ENCODE peak calls at places on chromosomes 3 and 15, in ten cellular contexts. One of them, this sample, is unnamed.

GRCh38 chr3:184560992-184561328 is 625 bp upstream of the EPHB3 start:
- DNase-seq in CD8-positive, alpha-beta memory T cell: no peak
- DNase-seq in mesenchymal stem cell: no peak
- DNase-seq in SK-N-SH: no peak
- DNase-seq in colonic mucosa: no peak
- DNase-seq in endodermal cell: no peak
- DNase-seq in esophagus squamous epithelium: no peak
- DNase-seq in right cardiac atrium: no peak
- DNase-seq in IMR-90: no peak
- DNase-seq in cardiac muscle cell: no peak
- DNase-seq in this sample: no peak

GRCh38 chr15:58070801-58071418 is 5.4 kb upstream of the ALDH1A2 start:
- DNase-seq in mesenchymal stem cell: peak; percentile 47
- DNase-seq in right cardiac atrium: peak; percentile 79
- DNase-seq in cardiac muscle cell: peak; percentile 63
- DNase-seq in CD8-positive, alpha-beta memory T cell: no peak
- DNase-seq in colonic mucosa: peak; percentile 61
- DNase-seq in SK-N-SH: peak; percentile 38
- DNase-seq in IMR-90: peak; percentile 43
- DNase-seq in esophagus squamous epithelium: no peak
- DNase-seq in endodermal cell: peak; percentile 84
- DNase-seq in this sample: peak; percentile 56

GRCh38 chr3:140863481-140864084 is 78.1 kb upstream of the SLC25A36 start:
- DNase-seq in cardiac muscle cell: peak; percentile 78
- DNase-seq in CD8-positive, alpha-beta memory T cell: no peak
- DNase-seq in SK-N-SH: peak; percentile 45
- DNase-seq in IMR-90: peak; percentile 39
- DNase-seq in esophagus squamous epithelium: no peak
- DNase-seq in endodermal cell: peak; percentile 84
- DNase-seq in colonic mucosa: peak; percentile 69
- DNase-seq in right cardiac atrium: peak; percentile 55
- DNase-seq in mesenchymal stem cell: peak; percentile 55
- DNase-seq in this sample: peak; percentile 20

GRCh38 chr3:76122007-76122406 is 336.7 kb upstream of the ZNF717 start:
- DNase-seq in mesenchymal stem cell: peak; percentile 37
- DNase-seq in endodermal cell: no peak
- DNase-seq in SK-N-SH: no peak
- DNase-seq in cardiac muscle cell: no peak
- DNase-seq in esophagus squamous epithelium: no peak
- DNase-seq in colonic mucosa: no peak
- DNase-seq in CD8-positive, alpha-beta memory T cell: no peak
- DNase-seq in IMR-90: peak; percentile 61
- DNase-seq in right cardiac atrium: no peak
- DNase-seq in this sample: no peak

GRCh38 chr3:118772036-118773030 is 262.3 kb downstream of the IGSF11 start:
- DNase-seq in colonic mucosa: no peak
- DNase-seq in mesenchymal stem cell: peak; percentile 5
- DNase-seq in CD8-positive, alpha-beta memory T cell: no peak
- DNase-seq in endodermal cell: peak; percentile 67
- DNase-seq in esophagus squamous epithelium: no peak
- DNase-seq in SK-N-SH: no peak
- DNase-seq in IMR-90: no peak
- DNase-seq in right cardiac atrium: no peak
- DNase-seq in cardiac muscle cell: no peak
- DNase-seq in this sample: no peak

GRCh38 chr15:99202176-99202552 is 47.2 kb downstream of the TTC23 start:
- DNase-seq in CD8-positive, alpha-beta memory T cell: no peak
- DNase-seq in mesenchymal stem cell: no peak
- DNase-seq in cardiac muscle cell: no peak
- DNase-seq in endodermal cell: no peak
- DNase-seq in colonic mucosa: no peak
- DNase-seq in right cardiac atrium: no peak
- DNase-seq in esophagus squamous epithelium: no peak
- DNase-seq in SK-N-SH: no peak
- DNase-seq in IMR-90: no peak
- DNase-seq in this sample: no peak

GRCh38 chr15:89662893-89663673 is 7.8 kb upstream of the KIF7 start:
- DNase-seq in esophagus squamous epithelium: no peak
- DNase-seq in cardiac muscle cell: no peak
- DNase-seq in SK-N-SH: no peak
- DNase-seq in IMR-90: peak; percentile 92
- DNase-seq in CD8-positive, alpha-beta memory T cell: no peak
- DNase-seq in right cardiac atrium: peak; percentile 94
- DNase-seq in mesenchymal stem cell: peak; percentile 87
- DNase-seq in endodermal cell: peak; percentile 73
- DNase-seq in colonic mucosa: peak; percentile 83
- DNase-seq in this sample: no peak

GRCh38 chr3:169145551-169145950 is 518.0 kb downstream of the MECOM start:
- DNase-seq in mesenchymal stem cell: peak; percentile 3
- DNase-seq in colonic mucosa: no peak
- DNase-seq in CD8-positive, alpha-beta memory T cell: no peak
- DNase-seq in right cardiac atrium: no peak
- DNase-seq in endodermal cell: no peak
- DNase-seq in IMR-90: no peak
- DNase-seq in SK-N-SH: no peak
- DNase-seq in esophagus squamous epithelium: no peak
- DNase-seq in cardiac muscle cell: no peak
- DNase-seq in this sample: no peak

GRCh38 chr15:92693922-92694331 is 38.4 kb upstream of the FAM174B start:
- DNase-seq in colonic mucosa: no peak
- DNase-seq in cardiac muscle cell: peak; percentile 64
- DNase-seq in right cardiac atrium: no peak
- DNase-seq in SK-N-SH: peak; percentile 55
- DNase-seq in esophagus squamous epithelium: no peak
- DNase-seq in mesenchymal stem cell: peak; percentile 32
- DNase-seq in CD8-positive, alpha-beta memory T cell: no peak
- DNase-seq in IMR-90: peak; percentile 3
- DNase-seq in endodermal cell: peak; percentile 90
- DNase-seq in this sample: no peak

GRCh38 chr15:40941078-40941527 is 12.0 kb downstream of the DLL4 start:
- DNase-seq in SK-N-SH: no peak
- DNase-seq in endodermal cell: no peak
- DNase-seq in cardiac muscle cell: no peak
- DNase-seq in IMR-90: no peak
- DNase-seq in colonic mucosa: no peak
- DNase-seq in esophagus squamous epithelium: no peak
- DNase-seq in mesenchymal stem cell: no peak
- DNase-seq in right cardiac atrium: no peak
- DNase-seq in CD8-positive, alpha-beta memory T cell: no peak
- DNase-seq in this sample: no peak

GRCh38 chr3:94416768-94417167 is 353.9 kb downstream of the NSUN3 start:
- DNase-seq in SK-N-SH: no peak
- DNase-seq in esophagus squamous epithelium: no peak
- DNase-seq in colonic mucosa: no peak
- DNase-seq in mesenchymal stem cell: no peak
- DNase-seq in cardiac muscle cell: no peak
- DNase-seq in right cardiac atrium: no peak
- DNase-seq in IMR-90: peak; percentile 56
- DNase-seq in endodermal cell: no peak
- DNase-seq in CD8-positive, alpha-beta memory T cell: no peak
- DNase-seq in this sample: no peak

DNA sequence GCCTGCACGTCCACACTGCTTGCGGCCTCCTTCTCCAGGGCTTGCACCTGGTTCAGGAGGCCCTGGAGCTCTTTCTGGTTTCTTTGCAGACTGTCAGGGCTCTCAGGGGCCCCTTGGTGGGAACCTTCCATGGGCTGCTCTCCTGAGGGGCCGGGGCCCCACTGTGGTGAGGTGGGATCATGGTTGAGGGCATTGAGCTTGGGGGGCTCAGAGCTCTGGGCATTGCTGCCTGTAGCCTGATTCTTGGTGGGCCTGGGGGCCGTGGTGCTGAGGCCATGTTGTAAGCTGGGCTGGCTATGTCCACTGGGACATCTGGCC is 7.5 kb downstream of the XIRP1 start:
- DNase-seq in IMR-90: no peak
- DNase-seq in endodermal cell: no peak
- DNase-seq in cardiac muscle cell: no peak
- DNase-seq in esophagus squamous epithelium: no peak
- DNase-seq in right cardiac atrium: no peak
- DNase-seq in colonic mucosa: no peak
- DNase-seq in mesenchymal stem cell: no peak
- DNase-seq in SK-N-SH: no peak
- DNase-seq in CD8-positive, alpha-beta memory T cell: no peak
- DNase-seq in this sample: no peak
- H3K4me1 ChIP-seq in IMR-90: peaks cover 5% of the 10 kb centered on the region
- H3K4me1 ChIP-seq in endodermal cell: no peaks in the 10 kb centered on the region
- H3K4me1 ChIP-seq in cardiac muscle cell: peaks cover 6% of the 10 kb centered on the region
- H3K4me1 ChIP-seq in esophagus squamous epithelium: peaks cover 61% of the 10 kb centered on the region
- H3K4me1 ChIP-seq in right cardiac atrium: peaks cover 10% of the 10 kb centered on the region
- H3K4me1 ChIP-seq in colonic mucosa: peaks cover 5% of the 10 kb centered on the region
- H3K4me1 ChIP-seq in mesenchymal stem cell: peaks cover 7% of the 10 kb centered on the region
- H3K4me1 ChIP-seq in SK-N-SH: no peaks in the 10 kb centered on the region
- H3K4me1 ChIP-seq in CD8-positive, alpha-beta memory T cell: peaks cover 12% of the 10 kb centered on the region
- H3K4me1 ChIP-seq in this sample: no peaks in the 10 kb centered on the region

DNA sequence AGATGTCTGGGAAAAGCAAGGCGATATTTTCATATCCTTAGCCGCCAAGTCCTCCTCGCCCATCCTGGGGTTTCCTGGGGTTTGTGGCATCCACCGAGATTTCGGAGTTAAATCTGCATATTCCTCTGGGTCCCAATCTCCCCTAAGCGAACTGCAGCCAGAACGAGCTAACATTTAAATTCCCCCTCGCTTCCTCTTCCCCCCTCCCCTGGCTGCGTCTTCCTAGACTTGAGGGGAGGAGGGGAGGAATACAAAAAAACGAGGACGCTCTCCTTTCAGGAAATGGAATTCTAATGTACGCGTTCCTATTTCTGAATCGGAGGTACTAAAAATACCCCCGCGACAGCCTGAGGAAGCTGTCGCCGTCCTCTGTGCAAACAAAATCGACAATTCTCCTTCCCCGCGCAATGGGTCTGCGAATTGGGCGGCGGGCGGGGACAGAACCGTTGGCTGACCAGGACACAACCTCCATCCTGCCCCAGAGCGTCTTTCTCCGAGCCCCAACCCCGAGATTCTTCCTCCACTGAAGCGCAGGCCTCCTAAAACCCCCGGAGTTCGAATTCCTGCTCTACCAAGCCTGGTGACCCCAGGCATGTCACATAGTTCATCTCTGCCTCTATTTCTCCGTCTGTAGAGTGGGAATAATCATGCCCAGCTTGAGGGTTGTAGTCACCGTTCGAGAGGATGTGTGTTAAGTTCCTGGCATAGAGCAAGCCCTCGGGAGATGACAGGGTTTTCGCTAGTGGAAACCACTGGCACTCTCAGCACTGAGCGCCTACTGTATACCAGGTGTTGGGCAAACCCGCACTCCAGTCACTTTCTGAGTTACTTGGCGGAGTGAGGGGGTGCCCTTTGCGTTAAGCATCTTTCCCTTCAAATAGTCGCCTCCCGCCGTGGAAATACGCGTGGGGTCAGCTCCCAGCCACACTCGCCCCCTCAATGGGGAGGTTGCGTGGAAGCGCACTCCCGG is 5.3 kb downstream of the FEZF2 start:
- DNase-seq in IMR-90: no peak
- DNase-seq in mesenchymal stem cell: no peak
- DNase-seq in cardiac muscle cell: no peak
- DNase-seq in CD8-positive, alpha-beta memory T cell: no peak
- DNase-seq in endodermal cell: peak; percentile 65
- DNase-seq in SK-N-SH: peak; percentile 12
- DNase-seq in right cardiac atrium: no peak
- DNase-seq in colonic mucosa: no peak
- DNase-seq in esophagus squamous epithelium: no peak
- DNase-seq in this sample: no peak
- H3K9me3 ChIP-seq in IMR-90: peaks cover 5% of the 10 kb centered on the region
- H3K9me3 ChIP-seq in mesenchymal stem cell: peaks cover 3% of the 10 kb centered on the region
- H3K9me3 ChIP-seq in cardiac muscle cell: no peaks in the 10 kb centered on the region
- H3K9me3 ChIP-seq in CD8-positive, alpha-beta memory T cell: no peaks in the 10 kb centered on the region
- H3K9me3 ChIP-seq in endodermal cell: no peaks in the 10 kb centered on the region
- H3K9me3 ChIP-seq in SK-N-SH: no peaks in the 10 kb centered on the region
- H3K9me3 ChIP-seq in right cardiac atrium: no peaks in the 10 kb centered on the region
- H3K9me3 ChIP-seq in colonic mucosa: no peaks in the 10 kb centered on the region
- H3K9me3 ChIP-seq in esophagus squamous epithelium: no peaks in the 10 kb centered on the region
- H3K9me3 ChIP-seq in this sample: no peaks in the 10 kb centered on the region

GRCh38 chr3:167729591-167729990 is 5.1 kb downstream of the PDCD10 start:
- DNase-seq in CD8-positive, alpha-beta memory T cell: no peak
- DNase-seq in IMR-90: no peak
- DNase-seq in endodermal cell: no peak
- DNase-seq in cardiac muscle cell: no peak
- DNase-seq in colonic mucosa: no peak
- DNase-seq in right cardiac atrium: no peak
- DNase-seq in SK-N-SH: no peak
- DNase-seq in esophagus squamous epithelium: no peak
- DNase-seq in mesenchymal stem cell: peak; percentile 36
- DNase-seq in this sample: no peak

GRCh38 chr3:167731393-167731792 is 3.3 kb downstream of the PDCD10 start:
- DNase-seq in endodermal cell: no peak
- DNase-seq in colonic mucosa: no peak
- DNase-seq in SK-N-SH: no peak
- DNase-seq in IMR-90: no peak
- DNase-seq in esophagus squamous epithelium: no peak
- DNase-seq in cardiac muscle cell: no peak
- DNase-seq in right cardiac atrium: no peak
- DNase-seq in mesenchymal stem cell: no peak
- DNase-seq in CD8-positive, alpha-beta memory T cell: no peak
- DNase-seq in this sample: no peak

GRCh38 chr3:167733961-167734497 is 663 bp downstream of the PDCD10 start:
- DNase-seq in right cardiac atrium: no peak
- DNase-seq in IMR-90: peak; percentile 3
- DNase-seq in esophagus squamous epithelium: no peak
- DNase-seq in endodermal cell: no peak
- DNase-seq in colonic mucosa: no peak
- DNase-seq in SK-N-SH: no peak
- DNase-seq in mesenchymal stem cell: peak; percentile 59
- DNase-seq in cardiac muscle cell: no peak
- DNase-seq in CD8-positive, alpha-beta memory T cell: no peak
- DNase-seq in this sample: no peak

GRCh38 chr3:167734498-167735232 is at the start of gene PDCD10:
- DNase-seq in IMR-90: peak; percentile 98
- DNase-seq in right cardiac atrium: peak; percentile 99
- DNase-seq in esophagus squamous epithelium: peak; percentile 95
- DNase-seq in mesenchymal stem cell: peak; percentile 99
- DNase-seq in cardiac muscle cell: peak; percentile 99
- DNase-seq in colonic mucosa: peak; percentile 99
- DNase-seq in SK-N-SH: peak; percentile 86
- DNase-seq in CD8-positive, alpha-beta memory T cell: peak; percentile 98
- DNase-seq in endodermal cell: peak; percentile 99
- DNase-seq in this sample: peak; percentile 98

GRCh38 chr3:167732313-167733065 is 2.2 kb downstream of the PDCD10 start:
- DNase-seq in cardiac muscle cell: no peak
- DNase-seq in right cardiac atrium: no peak
- DNase-seq in SK-N-SH: no peak
- DNase-seq in IMR-90: peak; percentile 0
- DNase-seq in colonic mucosa: no peak
- DNase-seq in CD8-positive, alpha-beta memory T cell: no peak
- DNase-seq in esophagus squamous epithelium: no peak
- DNase-seq in mesenchymal stem cell: no peak
- DNase-seq in endodermal cell: no peak
- DNase-seq in this sample: no peak
- H3K4me3 ChIP-seq in cardiac muscle cell: no peak overlapping the region
- H3K4me3 ChIP-seq in right cardiac atrium: no peak overlapping the region
- H3K4me3 ChIP-seq in SK-N-SH: no peak overlapping the region
- H3K4me3 ChIP-seq in IMR-90: no peak overlapping the region
- H3K4me3 ChIP-seq in colonic mucosa: no peak overlapping the region
- H3K4me3 ChIP-seq in CD8-positive, alpha-beta memory T cell: no peak overlapping the region
- H3K4me3 ChIP-seq in esophagus squamous epithelium: no peak overlapping the region
- H3K4me3 ChIP-seq in mesenchymal stem cell: peak overlapping the region; percentile 97
- H3K4me3 ChIP-seq in endodermal cell: peak overlapping the region; percentile 97
- H3K4me3 ChIP-seq in this sample: no peak overlapping the region

DNA sequence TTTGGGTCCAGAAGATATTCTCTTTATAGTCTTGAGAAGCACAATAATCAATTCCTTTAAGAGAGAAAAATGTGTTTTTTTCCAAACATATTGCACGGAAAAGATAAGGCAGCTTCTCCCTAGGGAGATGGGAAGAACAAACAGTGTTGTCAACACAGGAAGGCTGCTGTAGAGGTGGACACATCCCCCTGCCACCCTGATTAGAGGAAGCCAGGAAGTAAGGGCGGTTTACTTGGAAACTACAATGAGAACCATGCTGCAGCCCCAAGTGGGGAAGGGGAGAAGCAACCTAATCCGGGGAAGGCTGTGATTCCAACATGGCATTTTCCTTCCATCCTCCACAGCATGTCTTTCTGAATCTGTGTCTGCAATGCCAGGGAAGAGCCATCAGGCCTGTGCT is 256.9 kb upstream of the TGFBR2 start:
- DNase-seq in esophagus squamous epithelium: no peak
- DNase-seq in colonic mucosa: no peak
- DNase-seq in endodermal cell: no peak
- DNase-seq in CD8-positive, alpha-beta memory T cell: no peak
- DNase-seq in SK-N-SH: no peak
- DNase-seq in cardiac muscle cell: no peak
- DNase-seq in IMR-90: no peak
- DNase-seq in mesenchymal stem cell: no peak
- DNase-seq in right cardiac atrium: peak; percentile 33
- DNase-seq in this sample: no peak
- H3K4me1 ChIP-seq in esophagus squamous epithelium: peaks cover 69% of the 10 kb centered on the region
- H3K4me1 ChIP-seq in colonic mucosa: peaks cover under 1% of the 10 kb centered on the region
- H3K4me1 ChIP-seq in endodermal cell: peaks cover 7% of the 10 kb centered on the region
- H3K4me1 ChIP-seq in CD8-positive, alpha-beta memory T cell: peaks cover 50% of the 10 kb centered on the region
- H3K4me1 ChIP-seq in SK-N-SH: peaks cover 76% of the 10 kb centered on the region
- H3K4me1 ChIP-seq in cardiac muscle cell: peaks cover 18% of the 10 kb centered on the region
- H3K4me1 ChIP-seq in IMR-90: peaks cover 11% of the 10 kb centered on the region
- H3K4me1 ChIP-seq in mesenchymal stem cell: peaks cover 6% of the 10 kb centered on the region
- H3K4me1 ChIP-seq in right cardiac atrium: peaks cover under 1% of the 10 kb centered on the region
- H3K4me1 ChIP-seq in this sample: no peaks in the 10 kb centered on the region

This sample was measured in breast epithelium.